ENCODE peak calls at places on chromosomes 7 and 10, in nine cellular contexts. One of them, this sample, is unnamed.

GRCh38 chr7:1141651-1142050 is 18.3 kb downstream of the ZFAND2A start:
- DNase-seq in Panc1: no peak
- DNase-seq in GM23338: no peak
- DNase-seq in AG04450: no peak
- DNase-seq in cardiac fibroblast: no peak
- DNase-seq in HCT116: no peak
- DNase-seq in RWPE1: no peak
- DNase-seq in kidney: no peak
- DNase-seq in IMR-90: no peak
- DNase-seq in this sample: no peak

GRCh38 chr10:124292911-124293640 is 125.6 kb downstream of the OAT start:
- DNase-seq in Panc1: no peak
- DNase-seq in AG04450: no peak
- DNase-seq in HCT116: no peak
- DNase-seq in IMR-90: no peak
- DNase-seq in kidney: no peak
- DNase-seq in cardiac fibroblast: peak
- DNase-seq in GM23338: no peak
- DNase-seq in RWPE1: no peak
- DNase-seq in this sample: no peak

GRCh38 chr10:103816431-103816830 is 38.9 kb downstream of the SH3PXD2A start:
- DNase-seq in kidney: no peak
- DNase-seq in GM23338: no peak
- DNase-seq in IMR-90: peak
- DNase-seq in RWPE1: no peak
- DNase-seq in HCT116: peak
- DNase-seq in cardiac fibroblast: peak
- DNase-seq in Panc1: no peak
- DNase-seq in AG04450: no peak
- DNase-seq in this sample: no peak

GRCh38 chr10:31896972-31897384 is 31.7 kb downstream of the ARHGAP12 start:
- DNase-seq in AG04450: no peak
- DNase-seq in Panc1: no peak
- DNase-seq in cardiac fibroblast: peak
- DNase-seq in HCT116: peak
- DNase-seq in GM23338: no peak
- DNase-seq in kidney: no peak
- DNase-seq in IMR-90: peak
- DNase-seq in RWPE1: peak
- DNase-seq in this sample: no peak

GRCh38 chr7:151437163-151437553 is 2.8 kb downstream of the CRYGN start:
- DNase-seq in AG04450: no peak
- DNase-seq in IMR-90: no peak
- DNase-seq in kidney: peak
- DNase-seq in RWPE1: no peak
- DNase-seq in cardiac fibroblast: no peak
- DNase-seq in GM23338: no peak
- DNase-seq in Panc1: no peak
- DNase-seq in HCT116: no peak
- DNase-seq in this sample: no peak

GRCh38 chr10:117499248-117500105 is 43.1 kb upstream of the EMX2 start:
- DNase-seq in AG04450: no peak
- DNase-seq in HCT116: no peak
- DNase-seq in IMR-90: no peak
- DNase-seq in cardiac fibroblast: peak
- DNase-seq in GM23338: no peak
- DNase-seq in Panc1: no peak
- DNase-seq in kidney: no peak
- DNase-seq in RWPE1: no peak
- DNase-seq in this sample: no peak

GRCh38 chr7:134212576-134213546 is 85.7 kb downstream of the LRGUK start:
- DNase-seq in AG04450: peak
- DNase-seq in cardiac fibroblast: peak
- DNase-seq in Panc1: no peak
- DNase-seq in RWPE1: no peak
- DNase-seq in GM23338: no peak
- DNase-seq in kidney: no peak
- DNase-seq in IMR-90: peak
- DNase-seq in HCT116: no peak
- DNase-seq in this sample: no peak

GRCh38 chr7:99193527-99194214 is 14.2 kb downstream of the KPNA7 start:
- DNase-seq in GM23338: no peak
- DNase-seq in kidney: no peak
- DNase-seq in cardiac fibroblast: peak
- DNase-seq in IMR-90: peak
- DNase-seq in RWPE1: peak
- DNase-seq in AG04450: no peak
- DNase-seq in HCT116: no peak
- DNase-seq in Panc1: no peak
- DNase-seq in this sample: no peak

GRCh38 chr10:128549192-128549591 is 423.0 kb upstream of the MKI67 start:
- DNase-seq in HCT116: no peak
- DNase-seq in kidney: no peak
- DNase-seq in GM23338: no peak
- DNase-seq in RWPE1: no peak
- DNase-seq in IMR-90: no peak
- DNase-seq in cardiac fibroblast: no peak
- DNase-seq in AG04450: no peak
- DNase-seq in Panc1: no peak
- DNase-seq in this sample: no peak

GRCh38 chr7:121187222-121187621 is 141.6 kb upstream of the WNT16 start:
- DNase-seq in IMR-90: no peak
- DNase-seq in AG04450: no peak
- DNase-seq in GM23338: no peak
- DNase-seq in cardiac fibroblast: no peak
- DNase-seq in HCT116: no peak
- DNase-seq in Panc1: no peak
- DNase-seq in RWPE1: no peak
- DNase-seq in kidney: no peak
- DNase-seq in this sample: no peak

DNA sequence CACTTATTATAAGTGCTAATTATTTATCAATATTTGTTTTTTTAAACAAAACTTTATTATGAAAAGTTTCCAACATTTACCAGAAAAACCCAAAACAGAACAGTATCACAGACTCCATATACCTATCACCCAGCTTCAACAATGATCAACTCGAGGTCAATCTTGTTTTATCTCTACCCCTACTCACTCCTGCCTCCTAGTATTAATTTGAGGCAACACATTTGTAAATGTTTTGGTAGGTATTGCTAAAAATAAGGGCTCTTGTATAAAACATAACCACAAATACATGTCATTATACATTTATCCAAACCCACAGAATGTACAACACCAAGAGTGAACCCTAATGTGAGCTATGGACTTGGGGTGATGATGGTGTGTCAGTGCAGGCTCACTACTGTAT is 15.9 kb upstream of the CDH23 start:
- DNase-seq in RWPE1: no peak
- DNase-seq in GM23338: no peak
- DNase-seq in kidney: no peak
- DNase-seq in IMR-90: no peak
- DNase-seq in HCT116: no peak
- DNase-seq in Panc1: no peak
- DNase-seq in AG04450: no peak
- DNase-seq in cardiac fibroblast: no peak
- DNase-seq in this sample: no peak
- TF ChIP-seq CTCF in RWPE1: no peak
- TF ChIP-seq CTCF in GM23338: no peak
- TF ChIP-seq CTCF in kidney: no peak
- TF ChIP-seq CTCF in IMR-90: no peak
- TF ChIP-seq CTCF in HCT116: no peak
- TF ChIP-seq CTCF in Panc1: peak
- TF ChIP-seq CTCF in AG04450: no peak
- TF ChIP-seq CTCF in cardiac fibroblast: no peak
- TF ChIP-seq CTCF in this sample: no peak

DNA sequence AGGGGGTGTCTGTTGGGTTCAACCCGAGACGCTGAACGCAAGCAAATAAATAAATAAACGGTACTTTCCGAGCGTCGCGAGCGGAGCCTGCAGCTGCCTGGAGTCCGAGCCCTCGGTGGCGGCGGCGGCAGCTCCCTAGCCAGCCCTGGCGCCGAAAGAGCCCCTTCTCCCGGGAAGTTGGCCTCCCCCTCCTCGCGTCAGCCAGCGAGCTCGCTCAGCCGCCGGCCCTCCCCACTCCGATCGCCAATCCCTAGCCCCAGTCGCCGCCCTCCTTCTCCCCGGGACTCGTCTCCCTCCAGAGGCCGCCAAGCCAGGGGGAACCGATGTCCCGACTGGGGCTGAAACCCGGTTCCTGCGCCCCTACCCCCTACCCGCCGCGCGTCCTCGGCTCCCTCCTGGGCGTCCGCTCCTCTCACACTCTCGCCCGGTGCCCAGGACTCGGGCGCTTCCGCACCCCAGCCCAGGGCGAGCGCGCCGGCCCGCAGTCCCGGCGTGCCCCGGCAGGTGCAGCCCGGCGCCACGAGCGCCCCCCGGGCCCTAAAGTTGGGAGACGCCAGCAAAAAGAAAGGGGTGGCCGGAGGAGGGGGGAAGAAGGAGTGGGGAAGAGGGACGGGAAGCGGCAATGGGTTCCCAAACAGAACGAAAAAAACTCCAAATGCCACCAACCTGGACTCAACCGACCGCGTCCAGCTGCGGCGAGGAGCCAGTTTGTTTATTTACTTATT is at the start of gene GFRA1:
- DNase-seq in HCT116: no peak
- DNase-seq in RWPE1: no peak
- DNase-seq in AG04450: no peak
- DNase-seq in IMR-90: peak
- DNase-seq in kidney: peak
- DNase-seq in Panc1: no peak
- DNase-seq in cardiac fibroblast: no peak
- DNase-seq in GM23338: peak
- DNase-seq in this sample: peak
- TF ChIP-seq CTCF in HCT116: no peak
- TF ChIP-seq CTCF in RWPE1: no peak
- TF ChIP-seq CTCF in AG04450: no peak
- TF ChIP-seq CTCF in IMR-90: peak
- TF ChIP-seq CTCF in kidney: no peak
- TF ChIP-seq CTCF in Panc1: no peak
- TF ChIP-seq CTCF in cardiac fibroblast: no peak
- TF ChIP-seq CTCF in GM23338: peak
- TF ChIP-seq CTCF in this sample: no peak

GRCh38 chr7:18570890-18571478 is 75.4 kb downstream of the HDAC9 start:
- DNase-seq in IMR-90: peak
- DNase-seq in GM23338: peak
- DNase-seq in kidney: no peak
- DNase-seq in Panc1: no peak
- DNase-seq in RWPE1: peak
- DNase-seq in HCT116: peak
- DNase-seq in AG04450: no peak
- DNase-seq in cardiac fibroblast: peak
- DNase-seq in this sample: no peak
- TF ChIP-seq CTCF in IMR-90: peak
- TF ChIP-seq CTCF in GM23338: peak
- TF ChIP-seq CTCF in kidney: peak
- TF ChIP-seq CTCF in Panc1: peak
- TF ChIP-seq CTCF in RWPE1: peak
- TF ChIP-seq CTCF in HCT116: peak
- TF ChIP-seq CTCF in AG04450: peak
- TF ChIP-seq CTCF in cardiac fibroblast: peak
- TF ChIP-seq CTCF in this sample: no peak

GRCh38 chr10:26573674-26574073 is 123.8 kb upstream of the PDSS1 start:
- DNase-seq in Panc1: no peak
- DNase-seq in kidney: no peak
- DNase-seq in IMR-90: no peak
- DNase-seq in GM23338: peak
- DNase-seq in cardiac fibroblast: no peak
- DNase-seq in AG04450: no peak
- DNase-seq in HCT116: peak
- DNase-seq in RWPE1: no peak
- DNase-seq in this sample: no peak
- TF ChIP-seq CTCF in Panc1: no peak
- TF ChIP-seq CTCF in kidney: no peak
- TF ChIP-seq CTCF in IMR-90: no peak
- TF ChIP-seq CTCF in GM23338: peak
- TF ChIP-seq CTCF in cardiac fibroblast: no peak
- TF ChIP-seq CTCF in AG04450: no peak
- TF ChIP-seq CTCF in HCT116: peak
- TF ChIP-seq CTCF in RWPE1: no peak
- TF ChIP-seq CTCF in this sample: no peak

GRCh38 chr7:73738220-73738611 is 386 bp downstream of the ABHD11 start:
- DNase-seq in cardiac fibroblast: peak
- DNase-seq in kidney: no peak
- DNase-seq in RWPE1: peak
- DNase-seq in IMR-90: peak
- DNase-seq in AG04450: no peak
- DNase-seq in GM23338: peak
- DNase-seq in HCT116: no peak
- DNase-seq in Panc1: no peak
- DNase-seq in this sample: peak

GRCh38 chr7:73740212-73740611 is 1.6 kb upstream of the ABHD11 start:
- DNase-seq in IMR-90: no peak
- DNase-seq in AG04450: no peak
- DNase-seq in HCT116: no peak
- DNase-seq in GM23338: no peak
- DNase-seq in RWPE1: no peak
- DNase-seq in cardiac fibroblast: no peak
- DNase-seq in kidney: no peak
- DNase-seq in Panc1: no peak
- DNase-seq in this sample: no peak

GRCh38 chr7:73739387-73739767 is 775 bp upstream of the ABHD11 start:
- DNase-seq in IMR-90: no peak
- DNase-seq in cardiac fibroblast: no peak
- DNase-seq in Panc1: no peak
- DNase-seq in HCT116: no peak
- DNase-seq in kidney: peak
- DNase-seq in GM23338: no peak
- DNase-seq in RWPE1: no peak
- DNase-seq in AG04450: no peak
- DNase-seq in this sample: no peak

GRCh38 chr7:73737491-73738219 is 947 bp downstream of the ABHD11 start:
- DNase-seq in HCT116: no peak
- DNase-seq in AG04450: no peak
- DNase-seq in RWPE1: no peak
- DNase-seq in GM23338: no peak
- DNase-seq in kidney: peak
- DNase-seq in cardiac fibroblast: no peak
- DNase-seq in Panc1: no peak
- DNase-seq in IMR-90: no peak
- DNase-seq in this sample: no peak

GRCh38 chr7:73738612-73739386 is at the start of gene ABHD11:
- DNase-seq in GM23338: peak
- DNase-seq in RWPE1: peak
- DNase-seq in HCT116: peak
- DNase-seq in AG04450: peak
- DNase-seq in kidney: peak
- DNase-seq in cardiac fibroblast: peak
- DNase-seq in IMR-90: peak
- DNase-seq in Panc1: peak
- DNase-seq in this sample: peak
- TF ChIP-seq CTCF in GM23338: no peak
- TF ChIP-seq CTCF in RWPE1: no peak
- TF ChIP-seq CTCF in HCT116: no peak
- TF ChIP-seq CTCF in AG04450: no peak
- TF ChIP-seq CTCF in kidney: no peak
- TF ChIP-seq CTCF in cardiac fibroblast: no peak
- TF ChIP-seq CTCF in IMR-90: no peak
- TF ChIP-seq CTCF in Panc1: no peak
- TF ChIP-seq CTCF in this sample: no peak

GRCh38 chr7:30164567-30164966 is 29.8 kb downstream of the MTURN start:
- DNase-seq in GM23338: peak
- DNase-seq in AG04450: no peak
- DNase-seq in kidney: no peak
- DNase-seq in IMR-90: peak
- DNase-seq in Panc1: peak
- DNase-seq in HCT116: peak
- DNase-seq in RWPE1: peak
- DNase-seq in cardiac fibroblast: peak
- DNase-seq in this sample: peak
- TF ChIP-seq CTCF in GM23338: peak
- TF ChIP-seq CTCF in AG04450: peak
- TF ChIP-seq CTCF in kidney: peak
- TF ChIP-seq CTCF in IMR-90: peak
- TF ChIP-seq CTCF in Panc1: peak
- TF ChIP-seq CTCF in HCT116: peak
- TF ChIP-seq CTCF in RWPE1: peak
- TF ChIP-seq CTCF in cardiac fibroblast: peak
- TF ChIP-seq CTCF in this sample: peak